ENCODE peak calls at places on chromosome 9, in four cellular contexts. Q is NB4, N is mammary epithelial cell, R is vagina. K is an unnamed sample.
A peak's percentile ranks its signal among the peaks of the same experiment; 100 is the strongest.

GRCh38 chr9:73067074-73067473 is 84.6 kb upstream of the ANXA1 start:
- DNase-seq in R (no peak), Q (no peak), N (no peak), K (no peak)

GRCh38 chr9:81361311-81361710 is 328.0 kb downstream of the TLE1 start:
- DNase-seq in N (no peak), R (no peak), Q (no peak), K (no peak)

GRCh38 chr9:135565141-135565628 is 3.6 kb downstream of the PAEP start:
- DNase-seq in N (no peak), Q (no peak), R (no peak), K (no peak)

GRCh38 chr9:12693141-12693540 is at the start of gene TYRP1:
- DNase-seq in Q (no peak), N (no peak), R (no peak), K (no peak)

GRCh38 chr9:80066931-80067330 is 495.2 kb downstream of the TLE4 start:
- DNase-seq in Q (no peak), N (no peak), R (no peak), K (no peak)

GRCh38 chr9:123928471-123929176 is 1.3 kb downstream of the DENND1A start:
- DNase-seq in N (no peak), R (no peak), Q (peak; percentile 46), K (no peak)

GRCh38 chr9:109182940-109183798 is 16.1 kb upstream of the FRRS1L start:
- DNase-seq in Q (peak; percentile 26), R (no peak), N (peak; percentile 60), K (peak; percentile 51)

GRCh38 chr9:98536542-98537173 is 172.1 kb downstream of the GABBR2 start:
- DNase-seq in R (peak; percentile 58), N (no peak), Q (peak; percentile 71), K (peak; percentile 40)

GRCh38 chr9:73264636-73265035 is 113.0 kb downstream of the ANXA1 start:
- DNase-seq in N (peak; percentile 51), R (no peak), Q (no peak), K (peak; percentile 33)

GRCh38 chr9:126229501-126229900 is 97.1 kb upstream of the MVB12B start:
- DNase-seq in N (no peak), R (peak; percentile 72), Q (no peak), K (no peak)

GRCh38 chr9:111630182-111631070 is 708 bp upstream of the DNAJC25 start:
- DNase-seq in N (no peak), R (no peak), Q (no peak), K (no peak)

GRCh38 chr9:116733010-116733641 is 46.0 kb downstream of the TRIM32 start:
- DNase-seq in N (no peak), R (no peak), Q (no peak), K (no peak)

GRCh38 chr9:131420913-131421312 is 27.0 kb downstream of the PRRC2B start:
- DNase-seq in N (peak; percentile 47), Q (peak; percentile 72), R (no peak), K (peak; percentile 79)

GRCh38 chr9:134894136-134894860 is 13.7 kb downstream of the FCN2 start:
- DNase-seq in Q (no peak), N (no peak), R (peak; percentile 84), K (no peak)

GRCh38 chr9:82736126-82736525 is 326.8 kb downstream of the RASEF start:
- DNase-seq in N (no peak), R (no peak), Q (no peak), K (no peak)

GRCh38 chr9:15249042-15249818 is 57.8 kb downstream of the TTC39B start:
- DNase-seq in N (no peak), R (no peak), Q (no peak), K (no peak)

GRCh38 chr9:16191691-16192402 is 639.0 kb downstream of the CCDC171 start:
- DNase-seq in R (no peak), N (peak; percentile 35), Q (peak; percentile 83), K (peak; percentile 57)

GRCh38 chr9:124342946-124343485 is 72.2 kb downstream of the PSMB7 start:
- DNase-seq in N (peak; percentile 80), R (no peak), Q (peak; percentile 94), K (peak; percentile 83)

GRCh38 chr9:115989816-115990215 is 163.8 kb upstream of the PAPPA start:
- DNase-seq in Q (no peak), N (no peak), R (no peak), K (no peak)

GRCh38 chr9:122222741-122223140 is 6.0 kb downstream of the LHX6 start:
- DNase-seq in Q (peak; percentile 56), N (no peak), R (no peak), K (no peak)

GRCh38 chr9:137671196-137671538 is 52.4 kb downstream of the EHMT1 start:
- DNase-seq in Q (no peak), R (no peak), N (no peak), K (no peak)

GRCh38 chr9:137674307-137675305 is 55.8 kb downstream of the EHMT1 start:
- DNase-seq in R (no peak), Q (no peak), N (no peak), K (no peak)

GRCh38 chr9:137673871-137674270 is 55.1 kb downstream of the EHMT1 start:
- DNase-seq in R (no peak), Q (no peak), N (no peak), K (no peak)

GRCh38 chr9:137671721-137672120 is 52.9 kb downstream of the EHMT1 start:
- DNase-seq in N (no peak), Q (no peak), R (no peak), K (no peak)

DNA sequence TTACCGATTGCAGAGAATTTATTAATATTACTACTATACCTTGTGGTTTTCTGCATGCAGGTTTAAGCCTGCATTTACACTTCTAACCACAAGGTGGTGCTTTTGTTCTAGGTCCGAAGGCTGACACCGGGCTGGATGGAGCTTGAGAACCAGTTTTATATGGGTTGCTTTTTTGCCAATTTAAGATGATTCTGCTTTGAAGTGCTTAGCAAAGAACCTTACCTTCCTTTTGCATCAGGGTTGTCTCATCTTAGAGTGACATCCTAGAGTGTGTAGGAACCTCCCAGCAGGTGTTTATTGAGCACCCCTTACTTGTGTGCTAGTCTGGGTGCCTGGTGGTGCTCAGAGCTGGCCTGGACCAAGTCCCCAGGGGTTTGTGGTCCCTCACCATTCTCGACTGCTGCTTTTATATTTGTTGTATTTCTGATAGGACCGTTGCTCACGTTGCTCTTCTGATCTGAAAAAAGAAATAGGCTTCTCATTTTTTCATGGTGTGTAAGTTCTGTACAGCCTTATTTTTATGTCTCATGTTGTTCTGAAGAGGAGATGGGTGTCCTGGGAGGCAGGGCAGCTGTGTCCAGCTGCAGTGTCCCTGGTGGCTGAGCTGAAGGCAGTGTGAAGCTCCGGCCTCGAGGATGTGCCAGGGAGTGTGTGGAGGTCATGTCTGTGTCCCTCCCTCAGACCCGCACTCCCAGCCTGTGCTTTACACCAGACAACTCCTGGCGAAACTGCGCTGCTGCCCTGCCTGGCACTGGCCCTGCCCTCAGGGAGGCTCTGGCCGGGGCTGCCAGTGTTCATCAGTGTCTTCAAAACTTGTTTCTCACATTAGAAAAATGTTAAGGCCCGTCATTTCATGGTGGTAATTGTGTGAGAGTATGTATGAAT is 54.3 kb downstream of the EHMT1 start:
- DNase-seq in N (peak; percentile 48), R (no peak), Q (peak; percentile 78), K (peak; percentile 71)
- H3K4me3 ChIP-seq in N (no peak overlapping the region), R (no peak overlapping the region), Q (no peak overlapping the region), K (no peak overlapping the region)

GRCh38 chr9:114275246-114275994 is 47.5 kb upstream of the ORM1 start:
- DNase-seq in R (no peak), N (no peak), Q (no peak), K (peak; percentile 62)
- TF ChIP-seq CTCF in R (no peak), N (no peak), Q (no peak), K (no peak)

DNA sequence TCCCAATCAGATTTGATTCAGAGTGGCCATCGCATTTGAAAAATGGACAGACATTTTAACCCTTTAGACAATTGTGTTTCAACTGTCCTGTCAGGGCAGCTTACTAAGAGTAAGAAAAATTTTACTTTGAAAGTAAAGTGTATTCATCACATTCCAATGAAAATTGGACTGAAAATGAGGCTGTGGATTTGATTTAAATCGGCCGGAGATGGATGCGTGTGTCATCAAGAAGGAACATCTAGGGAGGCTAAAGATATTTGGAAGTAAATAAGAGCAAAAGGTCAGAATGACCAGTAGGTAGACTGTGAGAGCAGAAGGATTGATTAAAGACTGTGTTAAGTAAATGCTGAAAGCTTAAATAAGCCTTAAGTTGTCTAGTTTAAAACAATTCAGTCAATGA is 1.5 kb downstream of the ZCCHC7 start:
- DNase-seq in R (no peak), Q (no peak), N (no peak), K (no peak)
- H3K4me3 ChIP-seq in R (peak overlapping the region; percentile 67), Q (peak overlapping the region; percentile 85), N (peak overlapping the region; percentile 69), K (peak overlapping the region; percentile 81)

GRCh38 chr9:3441197-3441816 is 84.5 kb downstream of the RFX3 start:
- DNase-seq in R (no peak), Q (peak; percentile 86), N (peak; percentile 45), K (peak; percentile 81)
- TF ChIP-seq CTCF in R (no peak), Q (peak; percentile 91), N (peak; percentile 73), K (peak; percentile 85)

GRCh38 chr9:105344283-105344682 is 99.8 kb downstream of the SLC44A1 start:
- DNase-seq in Q (no peak), N (no peak), R (no peak), K (no peak)

GRCh38 chr9:105341784-105342183 is 97.3 kb downstream of the SLC44A1 start:
- DNase-seq in R (no peak), N (no peak), Q (no peak), K (no peak)

GRCh38 chr9:105338308-105338707 is 93.9 kb downstream of the SLC44A1 start:
- DNase-seq in Q (no peak), N (no peak), R (no peak), K (peak; percentile 18)

DNA sequence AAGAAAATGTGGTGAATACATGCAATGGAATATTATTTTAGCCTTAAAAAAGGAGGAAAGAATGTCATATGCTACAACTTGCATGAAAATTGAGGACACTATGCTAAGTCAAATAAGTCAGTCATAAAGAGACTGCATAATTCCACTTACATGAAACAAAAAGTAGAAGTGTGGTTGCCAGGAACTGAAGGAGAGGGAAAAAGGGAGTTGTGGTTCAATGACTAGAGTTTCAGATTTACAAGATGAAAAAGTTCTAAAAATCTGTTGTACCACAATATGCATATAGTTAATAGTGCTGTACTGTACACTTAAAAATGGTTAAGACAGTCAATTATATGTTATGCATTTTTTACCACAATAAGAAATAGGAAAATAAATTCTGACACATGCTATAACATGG is 95.4 kb downstream of the SLC44A1 start:
- DNase-seq in R (no peak), Q (no peak), N (no peak), K (no peak)
- H3K4me3 ChIP-seq in R (no peak overlapping the region), Q (no peak overlapping the region), N (no peak overlapping the region), K (no peak overlapping the region)

GRCh38 chr9:35152926-35153325 is 8.9 kb upstream of the UNC13B start:
- DNase-seq in Q (no peak), N (no peak), R (no peak), K (peak; percentile 48)
- TF ChIP-seq CTCF in Q (no peak), N (no peak), R (no peak), K (no peak)